ENCODE peak calls at places on chromosomes 12 and 14, in nine cellular contexts. Z is iPS-NIHi11, E is activated T-helper 1 cell treated with Interleukin-2 at 50 U/mL for 16 hours, V is NCI-H2029, G is HT1080, K is SIG-M5, M is GM04504, I is activated B cell treated with CpG ODN at 0.5 μM for 24 hours, Y is aorta. J is an unnamed sample.

GRCh38 chr14:100334904-100335303 is 11.8 kb downstream of the SLC25A47 start:
- DNase-seq in Z (no peak), E (no peak), V (no peak), G (no peak), K (no peak), M (no peak), I (no peak), Y (peak), J (no peak)

GRCh38 chr14:22887990-22888378 is 5.0 kb downstream of the REM2 start:
- DNase-seq in Z (no peak), E (no peak), V (no peak), G (no peak), K (no peak), M (no peak), I (peak), Y (no peak), J (no peak)

GRCh38 chr12:9120487-9121184 is 4.9 kb upstream of the A2M start:
- DNase-seq in Z (no peak), E (no peak), V (no peak), G (no peak), K (no peak), M (no peak), I (no peak), Y (no peak), J (no peak)

GRCh38 chr14:90520326-90520725 is 123.5 kb downstream of the CALM1 start:
- DNase-seq in Z (no peak), E (no peak), V (no peak), G (no peak), K (no peak), M (no peak), I (no peak), Y (no peak), J (no peak)

GRCh38 chr14:20855652-20856291 is 35.4 kb upstream of the RNASE3 start:
- DNase-seq in Z (peak), E (no peak), V (no peak), G (peak), K (peak), M (peak), I (peak), Y (peak), J (peak)

GRCh38 chr12:49801141-49802063 is 26.8 kb downstream of the NCKAP5L start:
- DNase-seq in Z (no peak), E (no peak), V (no peak), G (no peak), K (no peak), M (no peak), I (no peak), Y (no peak), J (no peak)

GRCh38 chr12:91053951-91054715 is 3.7 kb downstream of the KERA start:
- DNase-seq in Z (no peak), E (no peak), V (peak), G (peak), K (no peak), M (peak), I (no peak), Y (no peak), J (no peak)

GRCh38 chr12:52246720-52247621 is 13.9 kb downstream of the KRT7 start:
- DNase-seq in Z (no peak), E (no peak), V (peak), G (no peak), K (no peak), M (no peak), I (no peak), Y (no peak), J (no peak)

J was measured in neural crest cell.